ENCODE peak calls at places on chromosome 9, in five cellular contexts. G is hepatocyte, I is upper lobe of right lung, Y is AG10803, B is fibroblast of pulmonary artery. H is an unnamed sample.
A peak's percentile ranks its signal among the peaks of the same experiment; 100 is the strongest.

GRCh38 chr9:129491486-129491855 is 129.4 kb downstream of the C9orf50 start:
- DNase-seq in G (peak; percentile 61), B (peak; percentile 28), Y (no peak), I (peak; percentile 83), H (no peak)

GRCh38 chr9:86774101-86774500 is 173.2 kb downstream of the GAS1 start:
- DNase-seq in B (no peak), G (no peak), I (no peak), Y (peak; percentile 56), H (no peak)

GRCh38 chr9:114311571-114312512 is 11.1 kb upstream of the ORM1 start:
- DNase-seq in B (no peak), I (peak; percentile 30), G (no peak), Y (no peak), H (no peak)

GRCh38 chr9:85321561-85321960 is 420.2 kb downstream of the AGTPBP1 start:
- DNase-seq in B (no peak), G (no peak), Y (no peak), I (no peak), H (no peak)

GRCh38 chr9:69877852-69878507 is 57.4 kb downstream of the CFAP95 start:
- DNase-seq in Y (peak; percentile 59), G (peak; percentile 54), I (no peak), B (peak; percentile 68), H (peak; percentile 58)

GRCh38 chr9:90803860-90804593 is 2.4 kb downstream of the SYK start:
- DNase-seq in B (no peak), Y (no peak), G (no peak), I (no peak), H (no peak)

GRCh38 chr9:136829412-136829811 is 12.9 kb upstream of the AJM1 start:
- DNase-seq in G (no peak), Y (no peak), B (no peak), I (no peak), H (no peak)

GRCh38 chr9:101098392-101098791 is 69.9 kb downstream of the PLPPR1 start:
- DNase-seq in B (no peak), G (no peak), Y (no peak), I (no peak), H (no peak)

GRCh38 chr9:136762221-136762691 is 2.1 kb downstream of the LCN15 start:
- DNase-seq in B (no peak), Y (no peak), G (no peak), I (peak; percentile 62), H (no peak)

GRCh38 chr9:92642599-92642998 is 27.3 kb downstream of the IPPK start:
- DNase-seq in I (no peak), Y (no peak), B (no peak), G (no peak), H (no peak)

GRCh38 chr9:21996438-21996837 is 1.8 kb downstream of the CDKN2B-AS1 start:
- DNase-seq in G (no peak), Y (no peak), I (no peak), B (no peak), H (no peak)
- H3K4me3 ChIP-seq in G (no peak overlapping the region), Y (no peak overlapping the region), I (no peak overlapping the region), B (peak overlapping the region; percentile 96), H (peak overlapping the region; percentile 81)

DNA sequence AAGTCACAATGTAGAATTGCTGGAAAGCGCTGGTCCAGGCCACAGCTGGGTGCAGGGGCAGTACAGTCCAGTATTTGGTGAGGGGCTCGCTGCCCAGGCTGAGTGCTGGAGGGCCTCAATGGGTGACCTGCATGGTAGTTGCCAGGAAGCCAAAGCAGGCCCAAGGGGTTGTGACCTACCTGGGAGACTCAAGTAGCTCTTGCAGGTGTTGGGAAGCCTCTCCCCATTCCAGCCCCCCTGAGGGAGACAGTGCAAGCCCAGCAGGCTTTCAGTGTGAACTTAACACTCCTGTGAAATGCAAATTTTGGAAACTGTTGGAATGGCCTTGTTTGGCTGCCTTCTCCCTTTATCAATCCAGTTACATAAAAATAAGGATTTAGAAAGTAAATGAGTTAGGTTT is 13.9 kb downstream of the KDM4C start:
- DNase-seq in Y (no peak), G (no peak), B (no peak), I (no peak), H (no peak)
- TF ChIP-seq CTCF in Y (no peak), G (no peak), B (no peak), I (no peak), H (no peak)

GRCh38 chr9:36817160-36817834 is 216.8 kb downstream of the PAX5 start:
- DNase-seq in G (no peak), B (no peak), Y (no peak), I (no peak), H (no peak)

GRCh38 chr9:36820392-36820861 is 213.6 kb downstream of the PAX5 start:
- DNase-seq in I (peak; percentile 57), Y (no peak), B (no peak), G (no peak), H (no peak)

GRCh38 chr9:36818242-36818938 is 215.7 kb downstream of the PAX5 start:
- DNase-seq in G (no peak), I (no peak), B (no peak), Y (no peak), H (no peak)

GRCh38 chr9:36815566-36816348 is 218.3 kb downstream of the PAX5 start:
- DNase-seq in G (peak; percentile 48), I (no peak), B (no peak), Y (no peak), H (no peak)

DNA sequence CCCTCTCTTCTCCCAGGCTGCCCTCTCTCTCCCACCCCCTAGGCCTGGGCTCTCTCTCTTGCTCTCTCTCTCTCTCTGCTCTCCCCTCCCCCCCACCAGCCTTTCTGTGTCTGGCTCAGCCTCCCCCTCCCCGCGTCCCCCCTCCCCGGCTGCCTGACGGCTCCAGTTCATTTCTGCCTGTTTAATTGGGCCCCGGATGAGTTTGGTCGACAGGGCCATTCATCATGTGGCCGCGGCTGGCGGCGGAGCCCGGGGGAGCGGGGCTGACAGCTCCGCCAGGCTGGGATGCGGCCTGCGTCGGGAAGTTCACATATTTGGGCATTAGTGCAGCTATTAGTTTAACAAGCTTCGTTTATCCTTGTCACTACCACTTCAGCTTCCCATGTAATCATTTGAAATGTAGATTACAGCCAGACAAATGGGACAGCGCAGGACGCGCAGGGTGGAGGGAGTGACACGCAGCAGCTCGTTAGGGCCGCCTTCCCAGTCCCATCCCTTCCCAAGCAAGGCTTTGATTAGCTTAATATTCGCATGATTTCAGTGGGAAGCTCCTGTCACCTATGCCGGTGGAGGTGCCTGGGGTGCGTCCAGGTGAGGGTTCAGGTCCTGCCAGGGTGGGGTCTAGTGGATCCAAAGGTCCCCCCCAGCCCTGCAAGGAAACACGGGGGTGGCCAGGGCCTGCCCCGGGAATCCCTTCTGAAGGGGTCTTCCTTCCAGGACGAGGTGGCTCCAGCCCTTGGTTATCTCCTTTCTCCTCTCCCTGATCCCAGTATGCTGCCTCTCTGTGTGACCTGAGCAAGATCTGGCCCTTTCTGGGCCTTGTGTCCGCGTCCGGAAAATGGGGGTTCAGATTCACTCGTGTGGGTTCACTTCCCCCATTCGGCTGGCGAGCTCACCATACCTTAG is 214.8 kb downstream of the PAX5 start:
- DNase-seq in B (no peak), I (peak; percentile 55), G (peak; percentile 32), Y (no peak), H (no peak)
- H3K4me3 ChIP-seq in B (no peak overlapping the region), I (peak overlapping the region; percentile 38), G (no peak overlapping the region), Y (no peak overlapping the region), H (no peak overlapping the region)

DNA sequence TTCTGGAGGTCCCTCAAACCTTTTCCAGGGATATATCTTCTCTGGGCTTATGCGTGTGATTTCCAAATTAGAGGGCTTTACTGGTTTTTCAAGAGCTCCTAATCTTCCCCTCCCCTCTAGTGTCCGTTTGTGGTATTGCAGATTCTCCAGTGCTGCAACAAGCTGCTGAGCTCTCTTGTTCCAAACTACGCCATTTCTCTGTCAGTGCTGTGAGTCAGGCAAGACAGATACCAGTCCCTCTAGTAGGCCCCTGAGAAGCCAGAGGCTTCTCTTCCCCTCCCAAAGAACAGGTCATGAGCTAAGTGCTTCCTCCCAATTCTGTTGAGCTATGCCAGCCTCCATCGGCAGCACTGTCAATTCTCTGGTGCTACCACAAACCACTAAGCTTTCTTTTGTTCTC is 149.5 kb downstream of the FANCC start:
- DNase-seq in Y (peak; percentile 86), G (peak; percentile 88), B (peak; percentile 97), I (no peak), H (peak; percentile 93)
- TF ChIP-seq CTCF in Y (peak; percentile 97), G (peak; percentile 66), B (peak; percentile 97), I (peak; percentile 80), H (peak; percentile 92)

DNA sequence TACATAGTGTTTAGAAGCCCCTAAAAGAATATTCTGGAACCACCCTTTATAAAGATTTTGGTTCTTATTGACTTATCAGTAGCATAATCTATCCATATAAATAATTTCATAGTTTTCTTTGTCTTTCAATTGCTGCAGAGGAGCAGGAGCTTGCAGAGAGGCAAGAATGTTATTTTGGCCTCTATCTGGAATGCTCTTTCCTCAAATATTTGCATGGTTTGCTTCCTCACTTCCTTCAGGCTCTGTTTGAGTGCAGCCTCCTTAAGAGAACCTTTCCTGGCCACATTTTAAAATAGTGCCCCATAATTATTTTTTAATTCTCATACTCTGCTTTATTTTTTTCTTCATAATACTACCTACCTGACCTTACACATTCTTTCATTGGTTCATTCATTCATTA is 1.5 kb downstream of the C5 start:
- DNase-seq in G (no peak), B (no peak), Y (peak; percentile 18), I (no peak), H (no peak)
- H3K4me3 ChIP-seq in G (no peak overlapping the region), B (no peak overlapping the region), Y (no peak overlapping the region), I (peak overlapping the region; percentile 23), H (no peak overlapping the region)

DNA sequence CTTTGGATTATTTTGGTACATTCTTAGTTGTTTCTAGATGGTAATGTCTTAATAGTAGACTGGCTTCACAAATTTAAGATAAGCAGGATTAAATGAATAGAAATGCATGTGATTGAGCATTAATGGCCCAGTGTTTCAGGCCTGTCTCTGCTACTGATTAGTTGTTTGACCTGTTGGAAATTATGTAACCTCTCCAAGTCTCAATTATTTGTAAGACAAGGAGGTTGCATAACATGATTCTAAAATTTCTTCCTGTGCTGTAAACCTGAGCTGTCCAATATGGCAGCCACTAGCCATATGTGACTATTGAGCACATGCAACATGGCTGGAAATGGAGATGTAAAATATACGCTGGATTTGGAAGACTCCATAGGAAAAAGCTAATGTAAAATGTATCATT is 97.5 kb downstream of the ALDH1A1 start:
- DNase-seq in Y (no peak), I (no peak), B (no peak), G (no peak), H (no peak)
- TF ChIP-seq CTCF in Y (no peak), I (no peak), B (no peak), G (no peak), H (no peak)

DNA sequence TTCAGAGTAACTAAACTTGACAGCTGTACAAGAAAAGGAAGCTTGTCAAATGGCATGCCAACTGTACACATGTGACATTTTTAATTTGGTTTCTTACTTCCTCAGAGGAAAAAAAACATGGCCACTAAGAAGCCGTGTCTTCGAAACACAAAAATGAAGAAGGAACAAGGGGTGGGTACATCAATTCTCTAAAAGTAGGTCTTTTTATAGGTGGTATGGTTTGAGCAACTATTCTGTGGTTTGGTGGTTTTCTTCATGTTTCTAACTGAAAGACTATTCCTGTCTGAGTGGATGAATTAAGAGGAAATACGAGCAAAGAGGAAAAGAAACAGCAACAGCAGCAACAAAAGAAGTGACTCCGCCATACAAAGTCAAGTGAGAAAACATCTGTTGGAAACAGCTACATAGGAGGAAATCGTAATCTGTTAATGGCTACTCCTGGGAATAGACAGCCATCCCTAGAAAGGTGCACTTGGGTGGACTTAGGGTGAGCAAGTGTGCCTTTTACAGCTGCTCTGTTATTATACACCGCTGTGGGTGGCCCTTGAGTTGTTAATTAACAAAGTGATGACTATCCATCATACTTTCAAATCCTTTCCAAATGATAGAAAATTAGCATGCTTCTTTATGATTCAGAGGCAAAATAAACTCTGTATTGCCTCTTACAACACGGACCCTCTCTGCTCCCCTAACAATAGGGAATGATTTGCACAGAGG is 575.8 kb downstream of the TLE1 start:
- DNase-seq in Y (no peak), G (no peak), I (no peak), B (no peak), H (peak; percentile 32)
- H3K4me3 ChIP-seq in Y (no peak overlapping the region), G (no peak overlapping the region), I (no peak overlapping the region), B (no peak overlapping the region), H (no peak overlapping the region)

H was measured in astrocyte of the spinal cord.